ENCODE peak calls at places on chromosomes 3 and 15, in seven cellular contexts. Y is mesendoderm, S is H9, D is H1, C is IMR-90, J is neuronal stem cell, Q is trophoblast cell. B is an unnamed sample.

GRCh38 chr3:10328460-10329071 is 7.7 kb upstream of the SEC13 start:
- DNase-seq in Y (no peak), S (peak), D (no peak), C (no peak), J (no peak), Q (no peak), B (no peak)

GRCh38 chr3:99659032-99659431 is 20.6 kb downstream of the COL8A1 start:
- DNase-seq in Y (no peak), S (no peak), D (no peak), C (peak), J (no peak), Q (peak), B (peak)

GRCh38 chr15:77503240-77503639 is 82.6 kb downstream of the HMG20A start:
- DNase-seq in Y (peak), S (no peak), D (peak), C (no peak), J (no peak), Q (peak), B (no peak)

GRCh38 chr15:52653451-52653964 is 25.7 kb downstream of the ATOSA start:
- DNase-seq in Y (peak), S (no peak), D (no peak), C (peak), J (no peak), Q (peak), B (peak)

GRCh38 chr3:150203273-150203672 is 204.8 kb upstream of the TSC22D2 start:
- DNase-seq in Y (no peak), S (no peak), D (no peak), C (no peak), J (no peak), Q (no peak), B (no peak)

GRCh38 chr3:172324591-172325203 is 123.6 kb downstream of the GHSR start:
- DNase-seq in Y (peak), S (no peak), D (no peak), C (no peak), J (no peak), Q (no peak), B (no peak)

GRCh38 chr15:63277044-63277892 is at the start of gene APH1B:
- DNase-seq in Y (peak), S (peak), D (peak), C (peak), J (peak), Q (peak), B (peak)

GRCh38 chr15:82698711-82699345 is 10.8 kb downstream of the AP3B2 start:
- DNase-seq in Y (peak), S (no peak), D (no peak), C (no peak), J (no peak), Q (no peak), B (no peak)

GRCh38 chr15:31842532-31843195 is 187.7 kb upstream of the CHRNA7 start:
- DNase-seq in Y (no peak), S (no peak), D (no peak), C (no peak), J (no peak), Q (no peak), B (no peak)

GRCh38 chr15:101454365-101454764 is 35.1 kb downstream of the PCSK6 start:
- DNase-seq in Y (no peak), S (no peak), D (no peak), C (no peak), J (no peak), Q (no peak), B (no peak)

GRCh38 chr3:115554496-115554826 is 68.8 kb upstream of the GAP43 start:
- DNase-seq in Y (no peak), S (no peak), D (no peak), C (no peak), J (no peak), Q (no peak), B (no peak)

GRCh38 chr3:37537914-37538691 is 323.6 kb upstream of the CTDSPL start:
- DNase-seq in Y (peak), S (no peak), D (no peak), C (no peak), J (no peak), Q (no peak), B (no peak)

GRCh38 chr3:59268170-59268569 is 218.3 kb upstream of the CFAP20DC start:
- DNase-seq in Y (no peak), S (no peak), D (no peak), C (peak), J (no peak), Q (peak), B (peak)

GRCh38 chr3:195003006-195003892 is 267.7 kb downstream of the XXYLT1 start:
- DNase-seq in Y (no peak), S (no peak), D (peak), C (no peak), J (no peak), Q (no peak), B (no peak)

GRCh38 chr15:33067456-33067855 is 127.1 kb downstream of the FMN1 start:
- DNase-seq in Y (peak), S (no peak), D (no peak), C (peak), J (no peak), Q (no peak), B (peak)

GRCh38 chr3:139117136-139117675 is 72.5 kb upstream of the PRR23C start:
- DNase-seq in Y (no peak), S (no peak), D (peak), C (peak), J (no peak), Q (no peak), B (peak)

GRCh38 chr15:48962662-48963523 is 826 bp downstream of the SHC4 start:
- DNase-seq in Y (peak), S (peak), D (peak), C (peak), J (peak), Q (peak), B (peak)

GRCh38 chr3:127770671-127771370 is 51.5 kb downstream of the MGLL start:
- DNase-seq in Y (no peak), S (no peak), D (no peak), C (no peak), J (no peak), Q (peak), B (peak)

GRCh38 chr15:53869044-53869805 is 109.0 kb upstream of the UNC13C start:
- DNase-seq in Y (peak), S (peak), D (peak), C (no peak), J (no peak), Q (peak), B (no peak)

GRCh38 chr3:161104561-161105551 is at the start of gene B3GALNT1:
- DNase-seq in Y (peak), S (peak), D (peak), C (peak), J (peak), Q (peak), B (peak)

GRCh38 chr3:43286886-43287301 is 554 bp downstream of the SNRK start:
- DNase-seq in Y (peak), S (no peak), D (peak), C (no peak), J (no peak), Q (peak), B (peak)

GRCh38 chr3:87161486-87161885 is 65.6 kb upstream of the CHMP2B start:
- DNase-seq in Y (no peak), S (no peak), D (no peak), C (no peak), J (peak), Q (no peak), B (no peak)

DNA sequence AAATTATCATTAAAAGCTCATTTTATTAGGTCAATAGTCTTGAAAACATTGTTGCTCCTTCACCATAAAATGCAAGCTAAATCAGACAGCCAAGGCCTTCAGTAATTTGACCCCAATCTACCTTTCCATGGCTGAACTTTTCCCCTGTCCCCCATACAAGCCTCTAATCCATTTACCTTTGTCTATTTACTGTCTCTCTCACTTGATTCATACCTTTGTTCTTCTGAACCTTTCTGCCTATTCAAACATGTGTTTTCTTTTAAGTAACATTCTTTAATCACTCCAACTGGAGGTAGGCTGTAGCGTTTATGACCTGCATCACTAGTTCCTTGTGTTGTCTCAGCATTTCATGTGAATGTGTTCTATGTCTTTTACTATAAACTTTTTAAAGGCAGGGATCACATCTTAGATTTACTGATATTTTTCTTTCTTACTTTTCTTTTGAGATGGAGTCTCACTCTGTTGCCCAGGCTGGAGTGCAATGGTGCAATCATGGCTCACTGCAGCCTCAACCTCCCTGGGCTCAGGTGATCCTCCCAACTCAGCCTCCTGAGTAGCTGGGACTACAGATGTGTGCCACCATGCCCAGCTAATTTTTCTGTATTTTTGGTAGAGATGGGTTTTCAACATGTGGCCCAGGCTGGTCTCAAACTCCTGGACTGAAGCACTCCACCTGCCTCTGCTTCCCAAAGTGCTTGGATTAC is 5.2 kb upstream of the NANOGP8 start:
- DNase-seq in Y (no peak), S (no peak), D (no peak), C (no peak), J (no peak), Q (no peak), B (no peak)
- H2BK5ac ChIP-seq in Y (no peak), S (no peak), D (no peak), C (peak), J (no peak), Q (no peak), B (no peak)

GRCh38 chr15:57248074-57248473 is 128.2 kb upstream of the CGNL1 start:
- DNase-seq in Y (no peak), S (no peak), D (no peak), C (no peak), J (no peak), Q (no peak), B (no peak)

GRCh38 chr15:57245714-57246113 is 130.6 kb upstream of the CGNL1 start:
- DNase-seq in Y (no peak), S (no peak), D (no peak), C (no peak), J (no peak), Q (no peak), B (no peak)

GRCh38 chr15:57245130-57245529 is 131.2 kb upstream of the CGNL1 start:
- DNase-seq in Y (no peak), S (no peak), D (no peak), C (peak), J (no peak), Q (no peak), B (peak)
- H2BK5ac ChIP-seq in Y (no peak), S (no peak), D (no peak), C (peak), J (no peak), Q (no peak), B (no peak)

DNA sequence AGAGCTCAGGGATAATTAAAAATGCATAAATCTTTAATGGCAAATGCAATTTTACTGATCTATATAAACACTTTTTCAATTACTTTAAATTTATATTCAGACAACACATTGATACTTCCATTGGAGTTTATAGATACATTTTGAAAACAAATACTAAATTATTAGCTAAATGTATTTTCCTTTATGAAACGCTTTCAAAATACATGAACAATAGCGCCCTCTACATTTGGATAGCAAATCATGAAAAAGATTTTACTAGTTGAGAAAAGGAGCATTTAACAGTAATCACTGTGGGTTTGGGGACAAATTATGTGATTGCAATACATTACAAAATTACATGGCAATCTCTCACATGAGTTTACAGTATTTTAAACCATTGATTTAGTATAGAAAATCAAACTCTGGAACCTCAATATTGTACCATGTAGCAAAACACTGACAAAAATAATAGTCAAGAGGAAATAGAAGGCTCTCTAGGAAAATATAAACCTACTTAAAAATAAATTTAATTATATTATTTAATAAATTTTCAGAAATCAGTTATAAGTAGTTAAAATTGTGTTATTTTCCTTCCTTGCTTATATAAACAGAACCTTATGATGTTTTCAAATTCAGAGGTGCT is 207.9 kb downstream of the ZIC1 start:
- DNase-seq in Y (peak), S (no peak), D (no peak), C (peak), J (no peak), Q (peak), B (peak)
- H2BK5ac ChIP-seq in Y (no peak), S (no peak), D (no peak), C (no peak), J (no peak), Q (no peak), B (no peak)

DNA sequence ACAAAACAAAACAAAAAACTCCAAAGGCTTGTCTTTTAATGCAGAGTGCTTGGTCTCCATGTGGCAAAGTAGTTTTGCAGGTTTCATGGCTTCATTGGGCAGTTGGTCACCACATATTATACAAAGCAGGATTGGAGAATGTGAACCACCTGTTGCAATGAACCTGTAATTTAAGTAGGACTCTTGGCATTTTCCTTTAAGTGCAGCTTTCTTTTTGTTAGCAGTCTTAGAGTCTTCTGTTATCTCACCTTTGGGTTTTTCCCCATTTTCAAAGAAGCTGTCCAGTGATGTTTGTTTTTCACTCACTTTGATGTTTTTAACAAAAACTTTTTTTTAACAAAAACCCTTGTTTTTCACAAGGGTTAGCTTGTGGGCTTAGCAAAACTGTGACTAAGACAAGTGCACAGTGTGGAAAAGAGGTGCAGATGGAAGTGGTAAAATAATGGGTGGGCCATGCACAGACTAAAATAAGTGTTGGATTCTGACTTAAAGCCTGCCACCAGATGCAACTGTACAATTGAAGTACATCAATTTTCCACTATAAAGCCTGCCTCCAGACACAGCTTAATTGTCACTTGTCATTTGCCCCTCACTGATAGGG is 2.9 kb upstream of the PLSCR1 start:
- DNase-seq in Y (no peak), S (no peak), D (no peak), C (no peak), J (no peak), Q (no peak), B (no peak)
- H2BK5ac ChIP-seq in Y (no peak), S (no peak), D (no peak), C (no peak), J (no peak), Q (no peak), B (no peak)

GRCh38 chr3:122583770-122584169 is 6.3 kb downstream of the PARP15 start:
- DNase-seq in Y (no peak), S (no peak), D (no peak), C (no peak), J (no peak), Q (peak), B (no peak)

GRCh38 chr3:122582390-122582789 is 4.9 kb downstream of the PARP15 start:
- DNase-seq in Y (no peak), S (no peak), D (no peak), C (no peak), J (no peak), Q (no peak), B (no peak)

GRCh38 chr3:122578110-122578740 is 775 bp downstream of the PARP15 start:
- DNase-seq in Y (no peak), S (no peak), D (no peak), C (no peak), J (no peak), Q (no peak), B (no peak)

GRCh38 chr3:122577409-122578028 is at the start of gene PARP15:
- DNase-seq in Y (peak), S (peak), D (peak), C (no peak), J (no peak), Q (no peak), B (peak)

DNA sequence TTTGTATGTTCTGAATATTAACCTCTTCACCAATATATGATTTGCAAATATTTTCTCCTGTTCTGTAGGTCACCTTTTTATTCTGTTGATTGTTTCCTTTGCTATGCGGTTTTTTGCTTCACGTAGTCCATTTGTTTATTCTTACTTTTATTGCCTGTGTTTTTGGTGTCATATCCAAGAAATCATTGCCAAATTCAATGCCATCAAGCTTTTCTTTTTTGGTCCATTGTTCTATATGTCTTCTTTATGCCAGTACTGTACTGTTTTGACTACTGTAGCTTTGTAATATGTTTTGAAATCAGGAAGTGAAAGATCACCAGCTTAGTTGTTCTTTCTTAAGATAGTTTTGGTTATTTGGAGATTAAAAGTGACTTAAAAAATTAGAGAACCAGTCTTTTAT is 4.2 kb downstream of the PARP15 start:
- DNase-seq in Y (no peak), S (no peak), D (no peak), C (no peak), J (no peak), Q (no peak), B (no peak)
- H2BK5ac ChIP-seq in Y (no peak), S (no peak), D (no peak), C (no peak), J (no peak), Q (no peak), B (no peak)

B was measured in mesenchymal stem cell.